ENCODE peak calls at places on chromosomes 4 and X, in four cellular contexts. F is GM23248, B is retinal pigment epithelial cell, W is neuronal stem cell. U is an unnamed sample.

GRCh38 chr4:98624642-98625041 is 33.8 kb downstream of the TSPAN5 start:
- DNase-seq in F (no peak), W (no peak), B (no peak), U (no peak)

GRCh38 chr4:184536070-184536880 is 61.9 kb upstream of the IRF2 start:
- DNase-seq in F (peak; percentile 45), B (no peak), W (no peak), U (no peak)

GRCh38 chrX:12443534-12444098 is 305.3 kb downstream of the FRMPD4 start:
- DNase-seq in F (no peak), B (no peak), W (no peak), U (no peak)

GRCh38 chrX:150366951-150367545 is 3.9 kb downstream of the MAMLD1 start:
- DNase-seq in F (peak; percentile 74), W (no peak), B (no peak), U (no peak)

GRCh38 chr4:136476773-136477172 is 1055.5 kb downstream of the PCDH18 start:
- DNase-seq in B (no peak), W (no peak), F (no peak), U (no peak)

GRCh38 chr4:43399726-43400125 is 507.2 kb downstream of the GRXCR1 start:
- DNase-seq in W (no peak), B (no peak), F (no peak), U (no peak)

GRCh38 chrX:45622538-45622937 is 421.9 kb upstream of the DIPK2B start:
- DNase-seq in F (peak; percentile 74), B (peak; percentile 15), W (no peak), U (no peak)

GRCh38 chr4:53479731-53480525 is 102.5 kb downstream of the FIP1L1 start:
- DNase-seq in F (peak; percentile 75), B (no peak), W (no peak), U (no peak)

GRCh38 chr4:17324431-17324830 is 187.5 kb downstream of the QDPR start:
- DNase-seq in B (peak; percentile 10), F (peak; percentile 83), W (peak; percentile 38), U (peak; percentile 36)

GRCh38 chr4:185005209-185005819 is 13.0 kb upstream of the HELT start:
- DNase-seq in F (peak; percentile 85), B (peak; percentile 24), W (peak; percentile 79), U (peak; percentile 67)

GRCh38 chr4:183136880-183137279 is 37.8 kb downstream of the WWC2 start:
- DNase-seq in F (peak; percentile 23), W (no peak), B (no peak), U (no peak)

GRCh38 chr4:119833611-119834010 is 205.0 kb upstream of the PDE5A start:
- DNase-seq in B (no peak), W (no peak), F (peak; percentile 1), U (no peak)

DNA sequence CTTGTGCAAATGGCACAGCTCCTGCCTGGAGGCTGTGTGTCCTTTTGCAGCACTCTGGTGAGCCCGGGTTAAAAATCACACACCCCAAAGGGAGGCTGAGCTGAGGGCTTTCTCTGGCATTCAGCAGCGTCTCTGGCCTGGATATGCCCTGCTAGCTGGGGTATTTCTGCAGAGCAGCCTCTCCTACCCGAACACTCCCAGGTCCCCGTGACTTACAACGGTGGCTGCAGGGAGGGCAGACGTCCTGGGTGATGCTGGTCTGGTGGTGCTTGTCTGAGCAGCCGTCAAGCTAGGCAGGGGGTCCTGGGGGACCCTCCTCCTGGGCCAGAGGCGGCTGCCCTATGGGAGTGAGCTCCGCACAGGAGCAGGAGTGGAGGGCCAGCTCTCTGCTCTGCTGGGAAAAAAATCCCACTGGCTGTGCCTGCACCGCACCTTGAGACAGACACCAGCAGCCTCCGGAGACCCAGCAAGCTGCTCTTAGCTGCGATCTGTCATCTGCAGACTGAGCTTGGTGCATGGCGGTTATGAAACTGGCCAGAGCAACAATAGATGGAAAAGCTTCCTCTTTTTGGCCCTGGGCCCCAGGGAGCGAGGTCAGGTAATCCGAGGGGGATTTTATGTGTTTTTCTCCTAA is 41.3 kb upstream of the ASMTL start:
- DNase-seq in W (no peak), B (no peak), F (no peak), U (no peak)
- H3K4me3 ChIP-seq in W (no peak overlapping the region), B (no peak overlapping the region), F (no peak overlapping the region), U (no peak overlapping the region)

GRCh38 chr4:24799544-24800272 is 4.3 kb downstream of the SOD3 start:
- DNase-seq in B (no peak), W (no peak), F (peak; percentile 56), U (no peak)

GRCh38 chr4:24799196-24799543 is 3.8 kb downstream of the SOD3 start:
- DNase-seq in W (no peak), F (no peak), B (no peak), U (no peak)

GRCh38 chr4:24801136-24801855 is 5.9 kb downstream of the SOD3 start:
- DNase-seq in F (no peak), B (no peak), W (no peak), U (no peak)

GRCh38 chr4:24798036-24798610 is 2.8 kb downstream of the SOD3 start:
- DNase-seq in F (no peak), B (no peak), W (no peak), U (no peak)

GRCh38 chr4:24800273-24800880 is 5.0 kb downstream of the SOD3 start:
- DNase-seq in B (no peak), W (no peak), F (peak; percentile 30), U (no peak)
- H3K4me3 ChIP-seq in B (peak overlapping the region; percentile 10), W (no peak overlapping the region), F (peak overlapping the region; percentile 54), U (no peak overlapping the region)

GRCh38 chr4:577499-578450 is 1.7 kb upstream of the TMEM271 start:
- DNase-seq in W (peak; percentile 37), B (peak; percentile 3), F (peak; percentile 54), U (no peak)

GRCh38 chr4:579543-580175 is 3.6 kb upstream of the TMEM271 start:
- DNase-seq in B (no peak), F (no peak), W (no peak), U (no peak)

GRCh38 chr4:576245-576821 is at the start of gene TMEM271:
- DNase-seq in F (no peak), W (no peak), B (no peak), U (no peak)

GRCh38 chr4:576991-577498 is 950 bp upstream of the TMEM271 start:
- DNase-seq in F (peak; percentile 23), W (no peak), B (no peak), U (no peak)

GRCh38 chr4:578451-579443 is 2.7 kb upstream of the TMEM271 start:
- DNase-seq in B (no peak), F (no peak), W (no peak), U (no peak)
- H3K4me3 ChIP-seq in B (no peak overlapping the region), F (no peak overlapping the region), W (peak overlapping the region; percentile 53), U (no peak overlapping the region)

DNA sequence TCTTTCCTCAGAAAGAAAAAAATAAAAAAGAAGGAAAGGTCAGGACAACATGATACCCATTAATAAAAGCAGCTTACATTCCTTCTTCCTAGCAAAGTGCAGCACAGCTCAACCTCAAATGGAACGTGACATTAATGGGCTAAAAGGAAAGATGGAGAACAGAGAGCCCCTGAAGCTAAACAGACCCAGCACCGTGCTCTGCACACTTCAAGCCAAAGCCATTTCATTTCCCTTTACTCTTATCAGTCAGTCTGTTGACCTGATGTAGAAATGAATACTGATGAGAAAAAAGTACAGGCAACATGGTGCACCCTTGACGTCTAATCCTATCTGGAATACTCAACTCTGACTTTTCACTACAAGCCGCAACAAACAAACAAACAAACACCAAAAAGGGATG is 57.7 kb upstream of the EDNRA start:
- DNase-seq in B (no peak), W (no peak), F (no peak), U (no peak)
- H3K4me3 ChIP-seq in B (no peak overlapping the region), W (no peak overlapping the region), F (no peak overlapping the region), U (no peak overlapping the region)

DNA sequence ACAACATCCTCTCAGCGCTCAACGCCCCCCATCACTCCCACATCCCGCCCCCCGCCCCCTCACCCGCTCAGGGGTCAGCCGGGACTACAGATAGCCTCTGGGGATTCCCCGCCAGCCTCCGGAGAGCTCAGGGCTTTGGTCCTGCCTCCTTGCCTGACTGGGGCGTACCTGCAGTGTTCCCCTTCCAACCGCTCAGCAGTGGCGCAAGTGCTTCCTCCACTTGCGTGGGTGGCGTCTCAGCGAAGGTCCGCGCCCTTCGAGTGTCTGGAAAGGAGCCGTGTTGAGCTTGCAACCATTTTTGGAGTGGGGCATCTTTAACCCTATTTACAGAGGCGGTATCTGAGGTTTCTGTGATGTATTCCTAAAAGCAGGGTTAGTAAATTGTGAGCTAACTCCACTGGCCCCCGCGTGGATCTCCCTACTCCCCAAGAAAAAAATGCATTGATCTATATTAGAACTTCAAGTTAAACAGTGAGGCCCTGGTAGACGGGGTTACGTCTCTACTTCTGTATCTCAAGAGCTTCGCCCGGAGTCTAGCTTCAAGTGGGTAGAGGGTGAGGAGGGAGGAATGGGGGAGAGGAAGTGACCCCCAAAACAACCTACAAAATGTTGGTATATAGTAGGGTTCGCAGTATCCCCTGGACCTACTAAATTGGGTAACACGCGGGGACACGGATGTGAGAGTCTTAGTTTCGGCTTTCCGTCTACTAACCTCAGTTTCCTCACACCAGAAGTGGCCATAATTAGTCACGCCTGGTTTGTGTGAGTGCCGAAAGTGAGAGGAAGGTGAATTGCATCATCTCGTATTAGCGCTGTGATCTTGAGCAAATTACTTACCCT is 16.1 kb downstream of the NKX3-2 start:
- DNase-seq in F (no peak), W (no peak), B (no peak), U (no peak)
- H3K4me3 ChIP-seq in F (no peak overlapping the region), W (no peak overlapping the region), B (no peak overlapping the region), U (no peak overlapping the region)

GRCh38 chrX:103669745-103670144 is 16.8 kb downstream of the MORF4L2 start:
- DNase-seq in W (no peak), B (no peak), F (no peak), U (no peak)

GRCh38 chrX:103666202-103667107 is 20.0 kb downstream of the MORF4L2 start:
- DNase-seq in F (peak; percentile 45), B (no peak), W (no peak), U (no peak)

GRCh38 chrX:103663921-103664320 is 22.6 kb downstream of the MORF4L2 start:
- DNase-seq in F (no peak), B (no peak), W (no peak), U (no peak)

GRCh38 chrX:103658681-103659433 is 27.6 kb downstream of the MORF4L2 start:
- DNase-seq in B (no peak), F (no peak), W (no peak), U (no peak)

DNA sequence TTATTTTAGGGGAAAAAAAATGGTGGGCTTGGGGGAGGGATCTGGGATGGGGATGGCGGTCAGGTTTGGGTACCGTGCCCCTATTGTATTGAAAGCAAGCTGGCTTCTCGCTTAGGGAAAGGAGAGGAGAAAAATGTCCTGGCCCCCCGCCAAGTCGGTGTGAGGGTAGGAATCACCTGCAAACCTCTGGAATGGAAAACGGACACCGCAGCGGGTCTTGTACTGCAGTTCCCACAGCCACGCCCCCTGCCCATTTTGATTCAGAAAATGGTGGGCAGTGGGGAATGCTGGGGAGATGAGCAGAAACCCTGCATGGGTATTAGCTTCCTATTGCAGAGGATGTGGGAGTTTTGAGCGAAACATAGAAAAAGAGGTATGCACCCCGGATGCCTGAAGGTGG is 22.1 kb downstream of the MORF4L2 start:
- DNase-seq in F (no peak), W (no peak), B (no peak), U (no peak)
- H3K4me3 ChIP-seq in F (no peak overlapping the region), W (no peak overlapping the region), B (peak overlapping the region; percentile 27), U (no peak overlapping the region)

DNA sequence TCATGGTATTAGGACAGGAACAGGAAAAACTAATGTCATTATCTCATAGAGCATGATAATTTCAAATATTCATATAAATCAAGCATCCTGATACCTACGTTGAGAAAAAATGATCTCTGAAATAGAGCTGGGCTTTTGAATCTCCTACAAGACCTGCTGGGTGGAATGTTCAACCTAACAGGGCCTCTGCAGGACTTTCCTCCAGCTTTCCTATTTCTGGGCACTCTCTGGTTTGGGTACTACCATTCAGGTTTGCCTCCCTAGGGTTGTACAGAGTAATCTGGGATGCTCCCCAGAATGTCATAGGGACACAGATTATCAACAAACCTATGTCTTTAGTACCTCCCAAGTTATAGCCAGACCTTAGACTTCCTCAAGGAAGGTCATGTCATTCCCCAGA is 108.9 kb downstream of the CDS1 start:
- DNase-seq in B (no peak), W (no peak), F (peak; percentile 2), U (no peak)
- H3K4me3 ChIP-seq in B (no peak overlapping the region), W (no peak overlapping the region), F (no peak overlapping the region), U (no peak overlapping the region)

U was measured in CD4-positive, alpha-beta memory T cell.